ENCODE peak calls at places on chromosomes 2 and 18, in five cellular contexts. V is HuH-7; G is foreskin melanocyte; R is stomach; X is naive thymus-derived CD8-positive, alpha-beta T cell. Q is an unnamed sample.

GRCh38 chr2:74507926-74508520 is 528 bp upstream of the PCGF1 start:
- DNase-seq in V (no peak), G (no peak), R (no peak), X (no peak), Q (no peak)

GRCh38 chr2:109129921-109130725 is 1.1 kb downstream of the SH3RF3 start:
- DNase-seq in V (no peak), G (no peak), R (no peak), X (peak), Q (no peak)

GRCh38 chr2:9639000-9639602 is 8.3 kb upstream of the YWHAQ start:
- DNase-seq in V (no peak), G (no peak), R (no peak), X (no peak), Q (no peak)

GRCh38 chr18:50105027-50105426 is 89.9 kb downstream of the MYO5B start:
- DNase-seq in V (no peak), G (no peak), R (no peak), X (no peak), Q (no peak)

GRCh38 chr18:69528439-69528838 is 127.8 kb downstream of the DOK6 start:
- DNase-seq in V (no peak), G (no peak), R (no peak), X (no peak), Q (peak)

GRCh38 chr18:79380816-79381806 is 14.6 kb upstream of the NFATC1 start:
- DNase-seq in V (peak), G (no peak), R (peak), X (peak), Q (no peak)

GRCh38 chr2:150981826-150982225 is 279.8 kb downstream of the RBM43 start:
- DNase-seq in V (no peak), G (no peak), R (no peak), X (no peak), Q (peak)

GRCh38 chr2:195737531-195738162 is 80.6 kb downstream of the SLC39A10 start:
- DNase-seq in V (no peak), G (no peak), R (no peak), X (no peak), Q (no peak)

GRCh38 chr2:204849887-204850286 is 304.6 kb downstream of the PARD3B start:
- DNase-seq in V (no peak), G (no peak), R (no peak), X (no peak), Q (no peak)

Q was measured in epithelial cell of proximal tubule.